ENCODE peak calls at places on chromosomes 13 and 19, in nine cellular contexts. O is effector memory CD8-positive, alpha-beta T cell; Q is CD4-positive, alpha-beta T cell; H is SK-N-SH treated with all-trans-retinoic acid at 6 μM for 48 hours; R is activated CD4-positive, alpha-beta T cell treated with anti-CD3 and anti-CD28 coated beads for 36 hours; L is foreskin keratinocyte; A is gastrocnemius medialis; N is PC-3; V is HCT116. G is an unnamed sample.
A peak's percentile ranks its signal among the peaks of the same experiment; 100 is the strongest.

GRCh38 chr19:50155520-50156109 is 7.5 kb downstream of the IZUMO2 start:
- ATAC-seq in O (no peak), Q (no peak), H (no peak), R (no peak), L (no peak), A (no peak), N (no peak), V (peak; percentile 46), G (no peak)

GRCh38 chr19:49447485-49448431 is 3.9 kb downstream of the PIH1D1 start:
- ATAC-seq in O (no peak), Q (no peak), H (no peak), R (no peak), L (no peak), A (no peak), N (no peak), V (peak; percentile 13), G (no peak)

GRCh38 chr13:96984061-96984508 is 10.2 kb downstream of the OXGR1 start:
- ATAC-seq in O (peak; percentile 64), Q (no peak), H (peak; percentile 76), R (peak; percentile 81), L (peak; percentile 99), A (peak; percentile 51), N (peak; percentile 91), V (peak; percentile 93), G (peak; percentile 84)

GRCh38 chr13:79432992-79433391 is 26.9 kb upstream of the RBM26 start:
- ATAC-seq in O (no peak), Q (no peak), H (no peak), R (no peak), L (no peak), A (no peak), N (no peak), V (no peak), G (no peak)

GRCh38 chr13:109790951-109791605 is 4.7 kb upstream of the IRS2 start:
- ATAC-seq in O (no peak), Q (peak; percentile 6), H (peak; percentile 51), R (no peak), L (no peak), A (no peak), N (no peak), V (no peak), G (no peak)

GRCh38 chr19:34366670-34367423 is 1.9 kb downstream of the GPI start:
- ATAC-seq in O (peak; percentile 58), Q (no peak), H (no peak), R (no peak), L (no peak), A (no peak), N (no peak), V (no peak), G (no peak)

GRCh38 chr13:45367995-45368394 is 27.0 kb upstream of the TPT1 start:
- ATAC-seq in O (no peak), Q (no peak), H (no peak), R (peak; percentile 37), L (no peak), A (no peak), N (no peak), V (no peak), G (no peak)

GRCh38 chr13:49540552-49540951 is 44.8 kb downstream of the PHF11 start:
- ATAC-seq in O (no peak), Q (peak; percentile 66), H (no peak), R (peak; percentile 44), L (no peak), A (no peak), N (no peak), V (no peak), G (no peak)

GRCh38 chr19:5078179-5078578 is 109.3 kb downstream of the KDM4B start:
- ATAC-seq in O (peak; percentile 77), Q (peak; percentile 74), H (no peak), R (no peak), L (no peak), A (no peak), N (no peak), V (no peak), G (no peak)

GRCh38 chr13:39023761-39024160 is 14.1 kb downstream of the PROSER1 start:
- ATAC-seq in O (no peak), Q (no peak), H (no peak), R (no peak), L (no peak), A (no peak), N (peak; percentile 27), V (no peak), G (no peak)

GRCh38 chr19:47511128-47511517 is 3.7 kb downstream of the NAPA start:
- ATAC-seq in O (no peak), Q (no peak), H (no peak), R (no peak), L (no peak), A (no peak), N (no peak), V (no peak), G (no peak)